ENCODE peak calls at places on chromosomes 11 and 22, in nine cellular contexts. One of them, this sample, is unnamed.

GRCh38 chr11:10488121-10488580 is 33.1 kb downstream of the AMPD3 start:
- DNase-seq in AG08395: no peak
- DNase-seq in adrenal gland: peak; percentile 21
- DNase-seq in GM13977: no peak
- DNase-seq in HCEC 1CT: peak; percentile 5
- DNase-seq in NCI-H460: no peak
- DNase-seq in cardiac muscle cell: no peak
- DNase-seq in stimulated activated CD8-positive, alpha-beta memory T cell treated with anti-CD3 and anti-CD28 coated beads, Interleukin-12 subunit alpha, Interleukin-12 subunit beta, amount 100 ng/mL, for 4 hours: no peak
- DNase-seq in sigmoid colon: no peak
- DNase-seq in this sample: no peak

GRCh38 chr22:20567993-20568417 is 60.6 kb downstream of the MED15 start:
- DNase-seq in AG08395: peak; percentile 45
- DNase-seq in adrenal gland: no peak
- DNase-seq in GM13977: no peak
- DNase-seq in HCEC 1CT: peak; percentile 50
- DNase-seq in NCI-H460: no peak
- DNase-seq in cardiac muscle cell: peak; percentile 61
- DNase-seq in stimulated activated CD8-positive, alpha-beta memory T cell treated with anti-CD3 and anti-CD28 coated beads, Interleukin-12 subunit alpha, Interleukin-12 subunit beta, amount 100 ng/mL, for 4 hours: no peak
- DNase-seq in sigmoid colon: no peak
- DNase-seq in this sample: peak; percentile 12

GRCh38 chr11:35815556-35816315 is 128.1 kb upstream of the LDLRAD3 start:
- DNase-seq in AG08395: peak; percentile 49
- DNase-seq in adrenal gland: peak; percentile 30
- DNase-seq in GM13977: no peak
- DNase-seq in HCEC 1CT: no peak
- DNase-seq in NCI-H460: no peak
- DNase-seq in cardiac muscle cell: peak; percentile 87
- DNase-seq in stimulated activated CD8-positive, alpha-beta memory T cell treated with anti-CD3 and anti-CD28 coated beads, Interleukin-12 subunit alpha, Interleukin-12 subunit beta, amount 100 ng/mL, for 4 hours: no peak
- DNase-seq in sigmoid colon: peak; percentile 81
- DNase-seq in this sample: peak; percentile 40

GRCh38 chr11:45187375-45187774 is 40.9 kb downstream of the PRDM11 start:
- DNase-seq in AG08395: no peak
- DNase-seq in adrenal gland: no peak
- DNase-seq in GM13977: no peak
- DNase-seq in HCEC 1CT: no peak
- DNase-seq in NCI-H460: no peak
- DNase-seq in cardiac muscle cell: no peak
- DNase-seq in stimulated activated CD8-positive, alpha-beta memory T cell treated with anti-CD3 and anti-CD28 coated beads, Interleukin-12 subunit alpha, Interleukin-12 subunit beta, amount 100 ng/mL, for 4 hours: no peak
- DNase-seq in sigmoid colon: peak; percentile 52
- DNase-seq in this sample: no peak

GRCh38 chr11:103863497-103863896 is 172.9 kb upstream of the DDI1 start:
- DNase-seq in AG08395: peak; percentile 33
- DNase-seq in adrenal gland: no peak
- DNase-seq in GM13977: no peak
- DNase-seq in HCEC 1CT: peak; percentile 86
- DNase-seq in NCI-H460: no peak
- DNase-seq in cardiac muscle cell: peak; percentile 51
- DNase-seq in stimulated activated CD8-positive, alpha-beta memory T cell treated with anti-CD3 and anti-CD28 coated beads, Interleukin-12 subunit alpha, Interleukin-12 subunit beta, amount 100 ng/mL, for 4 hours: no peak
- DNase-seq in sigmoid colon: no peak
- DNase-seq in this sample: no peak

GRCh38 chr11:1193326-1194230 is 29.3 kb upstream of the MUC5B start:
- DNase-seq in AG08395: no peak
- DNase-seq in adrenal gland: no peak
- DNase-seq in GM13977: no peak
- DNase-seq in HCEC 1CT: no peak
- DNase-seq in NCI-H460: no peak
- DNase-seq in cardiac muscle cell: no peak
- DNase-seq in stimulated activated CD8-positive, alpha-beta memory T cell treated with anti-CD3 and anti-CD28 coated beads, Interleukin-12 subunit alpha, Interleukin-12 subunit beta, amount 100 ng/mL, for 4 hours: no peak
- DNase-seq in sigmoid colon: peak; percentile 52
- DNase-seq in this sample: no peak

GRCh38 chr11:76861490-76861953 is 804 bp downstream of the ACER3 start:
- DNase-seq in AG08395: no peak
- DNase-seq in adrenal gland: no peak
- DNase-seq in GM13977: no peak
- DNase-seq in HCEC 1CT: no peak
- DNase-seq in NCI-H460: no peak
- DNase-seq in cardiac muscle cell: no peak
- DNase-seq in stimulated activated CD8-positive, alpha-beta memory T cell treated with anti-CD3 and anti-CD28 coated beads, Interleukin-12 subunit alpha, Interleukin-12 subunit beta, amount 100 ng/mL, for 4 hours: no peak
- DNase-seq in sigmoid colon: no peak
- DNase-seq in this sample: no peak

GRCh38 chr22:17891427-17892167 is 117.3 kb upstream of the BID start:
- DNase-seq in AG08395: no peak
- DNase-seq in adrenal gland: no peak
- DNase-seq in GM13977: no peak
- DNase-seq in HCEC 1CT: no peak
- DNase-seq in NCI-H460: no peak
- DNase-seq in cardiac muscle cell: no peak
- DNase-seq in stimulated activated CD8-positive, alpha-beta memory T cell treated with anti-CD3 and anti-CD28 coated beads, Interleukin-12 subunit alpha, Interleukin-12 subunit beta, amount 100 ng/mL, for 4 hours: no peak
- DNase-seq in sigmoid colon: no peak
- DNase-seq in this sample: no peak

GRCh38 chr22:37496651-37497599 is 10.7 kb upstream of the MFNG start:
- DNase-seq in AG08395: peak; percentile 92
- DNase-seq in adrenal gland: no peak
- DNase-seq in GM13977: no peak
- DNase-seq in HCEC 1CT: peak; percentile 91
- DNase-seq in NCI-H460: no peak
- DNase-seq in cardiac muscle cell: peak; percentile 91
- DNase-seq in stimulated activated CD8-positive, alpha-beta memory T cell treated with anti-CD3 and anti-CD28 coated beads, Interleukin-12 subunit alpha, Interleukin-12 subunit beta, amount 100 ng/mL, for 4 hours: no peak
- DNase-seq in sigmoid colon: no peak
- DNase-seq in this sample: no peak

GRCh38 chr11:62554377-62554776 is 7.8 kb upstream of the AHNAK start:
- DNase-seq in AG08395: no peak
- DNase-seq in adrenal gland: no peak
- DNase-seq in GM13977: no peak
- DNase-seq in HCEC 1CT: no peak
- DNase-seq in NCI-H460: no peak
- DNase-seq in cardiac muscle cell: no peak
- DNase-seq in stimulated activated CD8-positive, alpha-beta memory T cell treated with anti-CD3 and anti-CD28 coated beads, Interleukin-12 subunit alpha, Interleukin-12 subunit beta, amount 100 ng/mL, for 4 hours: no peak
- DNase-seq in sigmoid colon: peak; percentile 72
- DNase-seq in this sample: no peak

GRCh38 chr11:63761173-63761572 is 7.4 kb downstream of the ZFTA start:
- DNase-seq in AG08395: no peak
- DNase-seq in adrenal gland: no peak
- DNase-seq in GM13977: no peak
- DNase-seq in HCEC 1CT: no peak
- DNase-seq in NCI-H460: no peak
- DNase-seq in cardiac muscle cell: no peak
- DNase-seq in stimulated activated CD8-positive, alpha-beta memory T cell treated with anti-CD3 and anti-CD28 coated beads, Interleukin-12 subunit alpha, Interleukin-12 subunit beta, amount 100 ng/mL, for 4 hours: no peak
- DNase-seq in sigmoid colon: no peak
- DNase-seq in this sample: no peak

GRCh38 chr11:70764356-70764905 is 366.1 kb downstream of the CTTN start:
- DNase-seq in AG08395: no peak
- DNase-seq in adrenal gland: no peak
- DNase-seq in GM13977: no peak
- DNase-seq in HCEC 1CT: no peak
- DNase-seq in NCI-H460: no peak
- DNase-seq in cardiac muscle cell: no peak
- DNase-seq in stimulated activated CD8-positive, alpha-beta memory T cell treated with anti-CD3 and anti-CD28 coated beads, Interleukin-12 subunit alpha, Interleukin-12 subunit beta, amount 100 ng/mL, for 4 hours: no peak
- DNase-seq in sigmoid colon: no peak
- DNase-seq in this sample: no peak